ENCODE peak calls at places on chromosome 19, in five cellular contexts. B is fibroblast of lung, N is endothelial cell of umbilical vein, V is cardiac muscle cell, S is fibroblast of villous mesenchyme. J is an unnamed sample.

GRCh38 chr19:3570619-3571018 is 2.1 kb upstream of the HMG20B start:
- DNase-seq in B (no peak), N (no peak), V (no peak), S (no peak), J (no peak)

GRCh38 chr19:35223856-35224505 is 4.6 kb downstream of the FAM187B start:
- DNase-seq in B (no peak), N (no peak), V (no peak), S (peak), J (peak)

GRCh38 chr19:19541572-19541971 is 3.5 kb downstream of the CILP2 start:
- DNase-seq in B (no peak), N (no peak), V (no peak), S (no peak), J (no peak)

GRCh38 chr19:38264486-38265212 is at the start of gene SPINT2:
- DNase-seq in B (no peak), N (no peak), V (no peak), S (no peak), J (no peak)

GRCh38 chr19:53927745-53928144 is 18.7 kb downstream of the CACNG7 start:
- DNase-seq in B (peak), N (peak), V (peak), S (peak), J (peak)

GRCh38 chr19:56476671-56477428 is at the start of gene ZNF667:
- DNase-seq in B (peak), N (peak), V (peak), S (peak), J (peak)

GRCh38 chr19:8654591-8655339 is 24.3 kb downstream of the NFILZ start:
- DNase-seq in B (peak), N (peak), V (peak), S (peak), J (peak)

GRCh38 chr19:3700242-3701032 is at the start of gene PIP5K1C:
- DNase-seq in B (peak), N (peak), V (peak), S (peak), J (peak)

GRCh38 chr19:37905936-37906867 is at the start of gene WDR87:
- DNase-seq in B (no peak), N (no peak), V (peak), S (no peak), J (peak)

GRCh38 chr19:2974342-2974932 is 2.9 kb upstream of the TLE6 start:
- DNase-seq in B (no peak), N (no peak), V (peak), S (peak), J (peak)

DNA sequence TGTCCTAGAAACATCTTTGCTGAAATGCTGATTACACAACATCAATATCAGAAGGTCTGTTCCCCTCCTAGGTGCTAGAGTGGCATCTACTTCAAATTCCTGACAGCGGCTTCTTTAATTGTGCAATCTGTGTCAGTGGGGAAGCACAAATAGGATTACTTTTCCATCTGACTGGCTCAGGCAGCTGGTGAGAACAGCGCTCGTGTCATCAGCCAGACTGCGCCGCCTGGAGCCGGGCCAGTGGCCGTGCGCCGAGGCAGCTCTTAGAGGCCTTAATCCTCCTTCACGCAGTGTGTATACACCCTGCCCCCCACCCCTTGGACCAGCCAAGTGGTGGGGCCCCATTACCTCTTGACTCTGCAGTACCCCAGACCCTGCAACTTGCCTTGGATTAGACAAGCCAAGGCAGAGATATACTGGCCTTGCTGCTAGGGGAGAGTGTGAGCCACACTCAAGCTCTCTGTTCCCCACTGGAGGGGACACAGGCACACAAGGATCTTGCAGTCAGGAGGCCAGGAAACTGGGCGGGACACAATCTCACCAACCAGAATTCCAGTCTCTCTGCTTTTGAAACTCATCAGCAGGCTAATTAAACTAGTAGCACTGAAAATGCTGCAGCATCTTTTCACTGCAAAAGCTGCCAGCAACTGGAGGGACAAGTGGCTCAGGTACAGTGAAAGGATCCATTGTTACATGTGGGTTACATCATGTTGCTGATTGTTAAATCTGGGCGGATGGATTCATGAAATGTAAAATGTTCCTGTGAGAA is 48.9 kb upstream of the EPHX3 start:
- DNase-seq in B (peak), N (peak), V (peak), S (peak), J (peak)
- H3K4me3 ChIP-seq in B (no peak), N (no peak), V (no peak), S (no peak), J (no peak)

GRCh38 chr19:48090281-48090802 is 20.3 kb downstream of the PLA2G4C start:
- DNase-seq in B (no peak), N (no peak), V (no peak), S (peak), J (no peak)

GRCh38 chr19:48094843-48095203 is 15.8 kb downstream of the PLA2G4C start:
- DNase-seq in B (no peak), N (no peak), V (no peak), S (no peak), J (no peak)

GRCh38 chr19:48095637-48096175 is 14.9 kb downstream of the PLA2G4C start:
- DNase-seq in B (no peak), N (no peak), V (no peak), S (no peak), J (no peak)

GRCh38 chr19:48094129-48094842 is 16.3 kb downstream of the PLA2G4C start:
- DNase-seq in B (no peak), N (no peak), V (no peak), S (no peak), J (no peak)
- TF ChIP-seq CTCF in B (no peak), N (no peak), V (no peak), S (no peak), J (no peak)

GRCh38 chr19:6276447-6276846 is 3.3 kb downstream of the MLLT1 start:
- DNase-seq in B (peak), N (peak), V (peak), S (peak), J (peak)
- H3K4me3 ChIP-seq in B (no peak), N (no peak), V (peak), S (peak), J (peak)

DNA sequence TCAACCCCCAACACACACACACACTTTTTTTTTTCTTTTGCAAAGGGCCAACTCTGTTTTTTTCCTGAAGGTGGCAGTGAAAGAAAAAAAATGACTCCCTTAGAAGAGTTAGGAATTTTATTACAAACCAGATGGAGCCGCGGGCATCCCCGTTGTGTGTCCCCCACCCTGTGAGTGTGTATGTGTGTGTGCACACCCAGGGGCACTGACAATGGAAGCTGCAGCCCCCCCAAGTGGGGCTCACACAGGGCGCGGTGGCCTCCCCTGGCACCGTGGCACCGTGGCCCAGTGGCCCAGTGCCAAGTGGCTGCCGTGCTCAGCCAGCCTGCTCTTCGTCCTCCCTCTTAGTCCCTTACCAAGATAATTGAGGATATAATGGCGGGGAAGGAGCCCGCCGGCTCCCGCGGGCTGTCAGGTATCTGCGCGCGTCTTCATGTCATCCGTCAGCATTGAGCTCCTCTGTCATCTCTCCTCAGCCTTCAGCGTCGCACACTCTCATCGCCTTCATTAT is 314.1 kb downstream of the ZNF536 start:
- DNase-seq in B (peak), N (no peak), V (peak), S (no peak), J (peak)
- TF ChIP-seq CTCF in B (peak), N (no peak), V (peak), S (peak), J (peak)

GRCh38 chr19:33802001-33802400 is 5.3 kb downstream of the KCTD15 start:
- DNase-seq in B (no peak), N (no peak), V (no peak), S (no peak), J (no peak)

GRCh38 chr19:33798701-33799111 is 2.0 kb downstream of the KCTD15 start:
- DNase-seq in B (peak), N (peak), V (peak), S (peak), J (peak)

GRCh38 chr19:33799507-33799906 is 2.8 kb downstream of the KCTD15 start:
- DNase-seq in B (no peak), N (no peak), V (no peak), S (no peak), J (no peak)

GRCh38 chr19:33801411-33801810 is 4.7 kb downstream of the KCTD15 start:
- DNase-seq in B (no peak), N (no peak), V (no peak), S (no peak), J (no peak)

DNA sequence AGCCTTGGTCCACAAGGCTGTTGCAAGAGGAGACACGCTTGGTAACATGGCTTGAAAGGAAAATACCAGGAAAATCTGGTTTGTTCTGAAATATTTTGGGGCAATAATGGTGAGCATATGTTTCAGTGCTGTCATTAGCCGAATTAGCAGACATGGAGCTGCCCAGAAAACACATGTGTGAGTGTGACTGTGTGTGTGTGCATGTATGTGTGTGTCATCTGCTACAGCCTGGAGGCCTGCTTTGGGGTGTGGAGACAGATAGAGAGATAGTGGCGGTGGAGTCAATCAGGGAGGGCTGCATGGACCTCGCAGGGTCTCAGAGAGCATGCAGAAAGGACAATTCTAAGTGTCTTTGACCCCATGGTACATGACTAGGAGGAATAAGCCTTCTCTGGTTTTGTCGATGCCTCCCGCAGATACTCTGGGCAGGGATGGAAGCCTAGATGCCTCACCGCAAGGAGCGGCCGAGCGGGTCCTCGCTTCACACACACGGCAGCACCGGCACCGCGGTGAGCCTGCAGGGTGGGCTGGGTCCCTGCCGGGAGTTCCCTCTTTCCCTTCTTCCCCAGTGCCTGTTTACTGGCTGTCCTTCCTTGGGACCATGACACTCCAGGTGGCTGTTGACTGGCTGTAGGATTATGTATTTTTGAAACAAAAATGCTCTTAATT is 3.5 kb downstream of the KCTD15 start:
- DNase-seq in B (no peak), N (no peak), V (no peak), S (no peak), J (no peak)
- H3K4me3 ChIP-seq in B (no peak), N (no peak), V (no peak), S (no peak), J (no peak)

GRCh38 chr19:23758187-23759074 is at the start of gene ZNF681:
- DNase-seq in B (peak), N (peak), V (peak), S (peak), J (peak)

GRCh38 chr19:23764781-23765180 is 6.1 kb upstream of the ZNF681 start:
- DNase-seq in B (no peak), N (no peak), V (no peak), S (no peak), J (no peak)

GRCh38 chr19:23766951-23767350 is 8.3 kb upstream of the ZNF681 start:
- DNase-seq in B (no peak), N (no peak), V (no peak), S (no peak), J (no peak)

GRCh38 chr19:23762548-23762883 is 3.8 kb upstream of the ZNF681 start:
- DNase-seq in B (no peak), N (no peak), V (no peak), S (no peak), J (no peak)

DNA sequence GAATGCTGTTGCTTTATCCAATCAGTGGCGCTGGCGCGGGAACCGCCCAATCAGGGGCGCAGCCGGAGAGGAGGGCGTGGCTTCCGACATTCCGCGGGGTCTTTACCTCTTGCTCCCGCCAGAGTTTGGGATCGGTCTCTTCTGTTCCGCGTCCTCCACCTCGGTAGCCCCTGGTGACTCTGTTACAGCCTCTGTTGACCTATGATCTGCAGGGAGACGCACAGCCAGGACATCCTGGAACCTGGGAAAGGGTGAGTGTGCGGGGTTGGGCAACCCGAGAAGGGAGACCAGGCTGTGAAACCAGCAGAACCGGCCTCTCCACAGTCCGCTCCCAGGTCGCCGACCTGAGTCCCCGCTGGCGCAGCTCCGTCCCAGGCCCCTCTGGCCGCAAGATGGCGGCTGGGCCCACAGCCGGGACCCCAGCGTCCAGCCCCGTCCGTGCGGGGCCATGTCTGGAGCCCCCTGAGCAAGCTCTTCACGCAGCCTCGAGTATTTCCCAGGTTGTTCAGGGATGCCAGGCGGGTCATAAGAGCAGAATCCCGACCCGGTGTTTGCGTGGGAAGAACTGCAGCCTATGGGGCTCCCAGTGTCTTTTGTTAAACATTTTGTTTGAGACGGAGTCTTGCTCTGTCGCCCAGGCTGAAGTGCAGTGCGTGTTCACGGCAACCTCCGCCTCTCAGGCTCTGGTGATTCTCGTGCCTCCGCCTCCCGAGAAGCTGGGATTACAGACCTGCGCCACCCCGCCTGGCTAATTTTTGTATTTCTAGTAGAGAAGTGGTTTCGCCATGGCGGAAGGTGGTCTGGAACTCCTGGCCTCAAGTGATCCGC is 4.4 kb upstream of the ZNF681 start:
- DNase-seq in B (peak), N (no peak), V (peak), S (peak), J (peak)
- TF ChIP-seq CTCF in B (no peak), N (no peak), V (no peak), S (no peak), J (no peak)

DNA sequence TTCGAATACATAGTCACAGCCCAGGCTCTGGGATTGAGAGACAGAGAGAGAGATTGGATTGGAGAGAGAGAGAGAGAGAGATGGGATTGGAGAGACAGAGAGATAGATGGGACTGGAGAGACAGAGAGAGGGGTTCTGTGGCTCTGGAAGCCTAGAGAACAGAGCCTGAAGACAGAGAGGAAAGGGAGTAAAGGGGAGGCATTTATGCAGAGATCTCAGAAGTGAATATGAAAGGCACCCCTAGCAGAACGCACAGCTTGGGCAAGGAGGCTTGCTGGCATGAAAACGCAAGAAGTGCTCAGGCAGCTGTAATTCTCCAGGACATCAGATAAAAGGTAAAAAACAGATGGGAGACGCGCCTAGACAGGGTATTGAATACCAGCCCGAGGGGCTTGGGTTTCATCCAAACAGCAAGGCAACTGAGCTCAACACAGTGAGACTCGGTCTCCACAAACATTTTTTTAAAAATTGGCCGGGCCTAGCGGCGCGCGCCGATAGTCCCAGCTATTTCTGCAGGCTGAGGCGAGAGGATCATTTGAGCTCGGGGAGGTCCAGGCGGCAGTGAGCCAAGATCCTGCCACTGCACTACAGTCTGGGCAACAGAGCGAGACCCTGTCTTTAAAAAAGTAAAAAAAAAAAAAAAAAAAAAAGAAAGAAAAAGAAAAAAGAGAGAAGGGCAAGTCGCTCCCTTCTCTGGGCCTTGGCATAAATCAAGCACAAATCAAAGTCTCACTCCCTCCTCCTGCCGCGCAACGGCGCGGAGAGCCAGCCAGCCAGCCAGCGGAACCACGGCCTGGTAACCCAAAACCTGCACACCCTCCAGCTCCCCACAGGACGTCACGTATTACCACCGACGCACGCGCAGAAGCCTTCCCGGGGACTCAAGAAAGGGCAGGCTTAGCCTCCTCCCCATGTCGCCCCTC is 769 bp upstream of the PPP2R1A start:
- DNase-seq in B (no peak), N (no peak), V (no peak), S (no peak), J (no peak)
- H3K4me3 ChIP-seq in B (peak), N (peak), V (peak), S (peak), J (peak)

GRCh38 chr19:14070268-14071050 is 2.1 kb upstream of the MISP3 start:
- DNase-seq in B (no peak), N (no peak), V (no peak), S (no peak), J (no peak)

GRCh38 chr19:14072535-14073231 is at the start of gene MISP3:
- DNase-seq in B (peak), N (peak), V (no peak), S (peak), J (peak)

GRCh38 chr19:14073925-14074838 is 1.6 kb downstream of the MISP3 start:
- DNase-seq in B (no peak), N (peak), V (no peak), S (no peak), J (peak)

GRCh38 chr19:14078406-14078805 is 5.8 kb downstream of the MISP3 start:
- DNase-seq in B (no peak), N (no peak), V (no peak), S (no peak), J (no peak)

DNA sequence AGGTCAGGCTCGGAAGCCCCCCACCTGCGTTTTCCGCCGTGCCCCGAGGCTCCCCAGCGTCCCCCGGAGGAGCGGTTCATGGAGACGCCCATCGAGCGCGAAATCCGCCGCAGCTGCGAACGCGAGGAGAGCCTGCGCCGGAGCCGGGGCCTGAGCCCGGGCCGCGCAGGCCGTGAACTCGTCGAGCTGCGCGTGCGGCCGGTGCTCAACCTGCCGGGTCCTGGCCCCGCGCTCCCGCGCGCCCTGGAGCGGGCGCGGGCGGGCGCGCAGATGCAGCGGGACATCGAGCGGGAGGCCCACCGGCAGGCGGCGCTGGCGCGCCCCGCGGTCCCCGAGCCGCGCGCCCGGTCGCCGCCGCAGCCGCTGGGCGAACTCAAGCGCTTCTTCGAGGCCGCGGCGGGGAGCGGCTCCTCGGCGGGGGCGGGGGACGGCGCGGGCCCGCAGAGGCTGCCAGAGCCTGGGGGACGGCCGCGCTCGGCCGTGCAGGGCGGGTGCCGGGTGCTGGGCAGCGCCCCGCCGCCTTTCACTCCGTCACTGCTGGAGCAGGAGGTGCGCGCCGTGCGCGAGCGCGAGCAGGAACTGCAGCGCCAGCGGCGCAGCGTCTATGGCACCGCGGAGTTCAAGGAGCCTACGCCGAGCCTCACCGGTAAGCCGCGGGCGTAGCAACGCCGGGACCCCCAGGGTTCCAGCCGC is 792 bp downstream of the MISP3 start:
- DNase-seq in B (peak), N (peak), V (peak), S (peak), J (peak)
- TF ChIP-seq CTCF in B (peak), N (peak), V (peak), S (no peak), J (peak)

J was measured in choroid plexus epithelial cell.